ENCODE peak calls at places on chromosomes 12 and 14, in six cellular contexts. K, N, X, F, O and C are unnamed samples.

GRCh38 chr12:46372852-46373302 is 304 bp upstream of the SLC38A2 start:
- DNase-seq in K (no peak), N (no peak), X (no peak), F (no peak), O (no peak), C (no peak)

GRCh38 chr14:66038214-66038977 is 447.8 kb upstream of the CCDC196 start:
- DNase-seq in K (no peak), N (peak), X (no peak), F (peak), O (no peak), C (no peak)

GRCh38 chr14:60648169-60648933 is 926 bp downstream of the SIX1 start:
- DNase-seq in K (no peak), N (no peak), X (no peak), F (no peak), O (no peak), C (no peak)

GRCh38 chr14:65555358-65555757 is 142.8 kb downstream of the FUT8 start:
- DNase-seq in K (no peak), N (no peak), X (no peak), F (no peak), O (no peak), C (no peak)

GRCh38 chr14:34113051-34113511 is 162.2 kb upstream of the EGLN3 start:
- DNase-seq in K (no peak), N (peak), X (no peak), F (peak), O (no peak), C (no peak)

GRCh38 chr14:55373784-55374725 is 37.6 kb downstream of the ATG14 start:
- DNase-seq in K (peak), N (peak), X (peak), F (no peak), O (no peak), C (peak)

GRCh38 chr14:21219561-21220111 is 49.6 kb downstream of the HNRNPC start:
- DNase-seq in K (no peak), N (no peak), X (no peak), F (no peak), O (no peak), C (no peak)

GRCh38 chr14:24848427-24848826 is 201.5 kb downstream of the STXBP6 start:
- DNase-seq in K (no peak), N (peak), X (no peak), F (no peak), O (no peak), C (no peak)

GRCh38 chr12:75446857-75447256 is 33.7 kb upstream of the GLIPR1 start:
- DNase-seq in K (no peak), N (peak), X (no peak), F (no peak), O (no peak), C (no peak)

GRCh38 chr12:53299101-53299453 is 418 bp upstream of the MYG1 start:
- DNase-seq in K (peak), N (peak), X (peak), F (peak), O (no peak), C (peak)

GRCh38 chr14:103721334-103722120 is 5.9 kb downstream of the ZFYVE21 start:
- DNase-seq in K (no peak), N (peak), X (no peak), F (no peak), O (no peak), C (no peak)

GRCh38 chr14:70642313-70643235 is 858 bp downstream of the TTC9 start:
- DNase-seq in K (peak), N (no peak), X (peak), F (no peak), O (no peak), C (peak)

GRCh38 chr12:120000556-120000955 is 11.5 kb downstream of the BICDL1 start:
- DNase-seq in K (no peak), N (no peak), X (no peak), F (no peak), O (no peak), C (no peak)

GRCh38 chr12:40312982-40313576 is 88.3 kb downstream of the LRRK2 start:
- DNase-seq in K (no peak), N (no peak), X (no peak), F (peak), O (no peak), C (no peak)

GRCh38 chr12:1544991-1545700 is 49.2 kb downstream of the FBXL14 start:
- DNase-seq in K (no peak), N (no peak), X (no peak), F (no peak), O (no peak), C (no peak)